ENCODE peak calls at places on chromosomes 5 and 9, in four cellular contexts. O is sigmoid colon, U is esophagus squamous epithelium, Q is A549. H is an unnamed sample.

GRCh38 chr9:92668746-92669526 is 995 bp downstream of the IPPK start:
- DNase-seq in O (no peak), Q (peak; percentile 79), U (no peak), H (peak; percentile 71)

GRCh38 chr5:155089649-155090048 is 76.1 kb downstream of the KIF4B start:
- DNase-seq in U (no peak), Q (no peak), O (no peak), H (no peak)

GRCh38 chr9:69865986-69866385 is 45.4 kb downstream of the CFAP95 start:
- DNase-seq in Q (no peak), U (no peak), O (no peak), H (no peak)

GRCh38 chr5:103178167-103178566 is 58.1 kb downstream of the PPIP5K2 start:
- DNase-seq in Q (peak; percentile 1), U (no peak), O (no peak), H (no peak)

GRCh38 chr9:2150338-2150737 is 135.2 kb downstream of the SMARCA2 start:
- DNase-seq in U (no peak), Q (no peak), O (no peak), H (no peak)

GRCh38 chr5:158589939-158590338 is 509.8 kb downstream of the EBF1 start:
- DNase-seq in Q (no peak), U (no peak), O (no peak), H (no peak)

GRCh38 chr5:147530801-147531389 is 21.0 kb upstream of the DPYSL3 start:
- DNase-seq in O (no peak), U (no peak), Q (peak; percentile 55), H (no peak)

GRCh38 chr5:146662229-146662628 is 146.2 kb upstream of the GPR151 start:
- DNase-seq in U (no peak), O (no peak), Q (peak; percentile 5), H (peak; percentile 32)

GRCh38 chr5:14144586-14145355 is 1.6 kb downstream of the TRIO start:
- DNase-seq in Q (peak; percentile 81), O (peak; percentile 84), U (no peak), H (peak; percentile 75)

GRCh38 chr9:69030851-69031645 is 4.5 kb upstream of the FXN start:
- DNase-seq in U (no peak), O (no peak), Q (no peak), H (no peak)

GRCh38 chr5:39164016-39164415 is 55.3 kb downstream of the FYB1 start:
- DNase-seq in O (no peak), U (no peak), Q (no peak), H (no peak)

GRCh38 chr5:154967419-154968024 is 26.6 kb downstream of the MRPL22 start:
- DNase-seq in Q (peak; percentile 22), U (no peak), O (no peak), H (no peak)

GRCh38 chr5:7473668-7474215 is 77.8 kb downstream of the ADCY2 start:
- DNase-seq in U (no peak), O (no peak), Q (no peak), H (no peak)

GRCh38 chr5:94751456-94751855 is 133.0 kb downstream of the SLF1 start:
- DNase-seq in U (no peak), O (no peak), Q (no peak), H (peak; percentile 10)

GRCh38 chr5:142977363-142978051 is 207.3 kb downstream of the ARHGAP26 start:
- DNase-seq in Q (no peak), O (no peak), U (no peak), H (no peak)

GRCh38 chr9:33154368-33154767 is 12.8 kb downstream of the B4GALT1 start:
- DNase-seq in U (no peak), Q (no peak), O (no peak), H (no peak)

GRCh38 chr9:14033067-14033466 is 280.9 kb downstream of the NFIB start:
- DNase-seq in O (no peak), U (no peak), Q (no peak), H (no peak)

GRCh38 chr5:15008476-15008875 is 136.9 kb upstream of the ANKH start:
- DNase-seq in O (peak; percentile 96), Q (peak; percentile 70), U (peak; percentile 16), H (peak; percentile 90)

GRCh38 chr9:31071606-31072286 is 1312.7 kb upstream of the ACO1 start:
- DNase-seq in Q (no peak), O (no peak), U (no peak), H (no peak)

GRCh38 chr5:146076455-146076854 is 28.9 kb downstream of the PLAC8L1 start:
- DNase-seq in U (no peak), Q (no peak), O (no peak), H (no peak)

GRCh38 chr5:97134634-97135033 is 7.8 kb downstream of the LIX1 start:
- DNase-seq in O (no peak), U (no peak), Q (no peak), H (no peak)

GRCh38 chr5:156479864-156480263 is 152.9 kb downstream of the SGCD start:
- DNase-seq in O (no peak), Q (no peak), U (no peak), H (no peak)

GRCh38 chr9:131178382-131178781 is 53.0 kb downstream of the NUP214 start:
- DNase-seq in O (peak; percentile 70), U (peak; percentile 7), Q (peak; percentile 88), H (peak; percentile 70)

GRCh38 chr5:157130933-157131332 is 11.7 kb downstream of the MED7 start:
- DNase-seq in U (no peak), Q (peak; percentile 41), O (peak; percentile 21), H (peak; percentile 59)

GRCh38 chr9:70069734-70070133 is 26.1 kb downstream of the MAMDC2 start:
- DNase-seq in O (no peak), Q (no peak), U (no peak), H (no peak)

GRCh38 chr9:77546391-77546790 is 101.7 kb downstream of the GNA14 start:
- DNase-seq in U (no peak), O (no peak), Q (no peak), H (no peak)

GRCh38 chr9:85114799-85115198 is 445.3 kb downstream of the NTRK2 start:
- DNase-seq in O (no peak), Q (no peak), U (no peak), H (no peak)

GRCh38 chr9:68473790-68474189 is 66.9 kb downstream of the TMEM252 start:
- DNase-seq in O (no peak), U (no peak), Q (no peak), H (no peak)

GRCh38 chr5:53386341-53386740 is 94.1 kb upstream of the FST start:
- DNase-seq in O (no peak), U (no peak), Q (no peak), H (no peak)

GRCh38 chr5:133499896-133500295 is 112.4 kb downstream of the FSTL4 start:
- DNase-seq in Q (no peak), O (no peak), U (no peak), H (no peak)

GRCh38 chr5:167861134-167861930 is 430.1 kb upstream of the WWC1 start:
- DNase-seq in U (no peak), O (no peak), Q (no peak), H (peak; percentile 33)

GRCh38 chr5:4019841-4020240 is 424.2 kb downstream of the IRX1 start:
- DNase-seq in Q (no peak), U (no peak), O (no peak), H (no peak)

GRCh38 chr5:56155085-56155484 is 78.0 kb downstream of the ANKRD55 start:
- DNase-seq in O (no peak), Q (no peak), U (no peak), H (no peak)

GRCh38 chr5:159135896-159136531 is 36.3 kb upstream of the EBF1 start:
- DNase-seq in O (no peak), Q (peak; percentile 18), U (no peak), H (no peak)

GRCh38 chr5:118553662-118554061 is 434.7 kb downstream of the DTWD2 start:
- DNase-seq in U (no peak), Q (no peak), O (no peak), H (no peak)

GRCh38 chr5:126234563-126235195 is 188.5 kb upstream of the GRAMD2B start:
- DNase-seq in O (no peak), Q (peak; percentile 11), U (no peak), H (peak; percentile 17)